ENCODE peak calls at places on chromosomes 4 and X, in four cellular contexts. C, D, W and S are unnamed samples.

GRCh38 chr4:67288964-67289363 is 256.3 kb downstream of the CENPC start:
- DNase-seq in C (peak; percentile 62), D (no peak), W (no peak), S (no peak)

GRCh38 chrX:131987252-131987651 is 35.9 kb upstream of the STK26 start:
- DNase-seq in C (no peak), D (no peak), W (no peak), S (no peak)

GRCh38 chr4:105520819-105521790 is 31.3 kb upstream of the ARHGEF38 start:
- DNase-seq in C (peak; percentile 37), D (no peak), W (no peak), S (peak; percentile 4)

GRCh38 chr4:158858410-158859189 is 89.8 kb downstream of the FNIP2 start:
- DNase-seq in C (no peak), D (no peak), W (peak; percentile 20), S (no peak)

GRCh38 chr4:20490734-20491133 is 209.5 kb upstream of the PACRGL start:
- DNase-seq in C (no peak), D (no peak), W (no peak), S (no peak)

GRCh38 chrX:56314334-56314733 is 82.2 kb downstream of the KLF8 start:
- DNase-seq in C (no peak), D (no peak), W (no peak), S (no peak)

GRCh38 chr4:15894923-15895411 is 43.6 kb downstream of the FGFBP1 start:
- DNase-seq in C (no peak), D (no peak), W (no peak), S (no peak)

GRCh38 chr4:109648266-109648996 is 54.8 kb downstream of the CASP6 start:
- DNase-seq in C (no peak), D (no peak), W (no peak), S (no peak)

GRCh38 chrX:100328342-100328741 is 81.7 kb downstream of the PCDH19 start:
- DNase-seq in C (no peak), D (no peak), W (no peak), S (no peak)

GRCh38 chr4:45701616-45702015 is 422.2 kb downstream of the GABRG1 start:
- DNase-seq in C (no peak), D (no peak), W (no peak), S (no peak)

GRCh38 chr4:5051692-5052423 is 578 bp downstream of the STK32B start:
- DNase-seq in C (no peak), D (peak; percentile 69), W (no peak), S (no peak)

GRCh38 chr4:57078685-57079521 is 31.3 kb downstream of the IGFBP7 start:
- DNase-seq in C (peak; percentile 10), D (no peak), W (no peak), S (peak; percentile 91)

GRCh38 chr4:92234393-92235176 is 69.2 kb upstream of the GRID2 start:
- DNase-seq in C (no peak), D (no peak), W (peak; percentile 5), S (peak; percentile 87)

GRCh38 chrX:37361596-37361995 is 12.4 kb downstream of the PRRG1 start:
- DNase-seq in C (no peak), D (no peak), W (no peak), S (no peak)

GRCh38 chr4:2820216-2820982 is 23.2 kb upstream of the ADD1 start:
- DNase-seq in C (no peak), D (peak; percentile 52), W (no peak), S (no peak)

GRCh38 chr4:104421576-104421975 is 73.1 kb downstream of the CXXC4 start:
- DNase-seq in C (no peak), D (no peak), W (no peak), S (no peak)

GRCh38 chr4:84279678-84280077 is 219.4 kb downstream of the NKX6-1 start:
- DNase-seq in C (no peak), D (no peak), W (no peak), S (peak; percentile 4)

GRCh38 chr4:95219109-95219508 is 329.7 kb downstream of the UNC5C start:
- DNase-seq in C (no peak), D (no peak), W (peak; percentile 29), S (no peak)

GRCh38 chrX:122914256-122914655 is 269.8 kb upstream of the GRIA3 start:
- DNase-seq in C (no peak), D (no peak), W (no peak), S (no peak)

GRCh38 chr4:65007841-65008439 is 598.7 kb upstream of the TECRL start:
- DNase-seq in C (peak; percentile 11), D (no peak), W (peak; percentile 2), S (no peak)

GRCh38 chrX:30521440-30522182 is 56.0 kb downstream of the TASL start:
- DNase-seq in C (no peak), D (no peak), W (peak; percentile 25), S (no peak)

GRCh38 chrX:19291086-19291485 is 52.6 kb upstream of the PDHA1 start:
- DNase-seq in C (no peak), D (no peak), W (no peak), S (no peak)

GRCh38 chr4:175444512-175444911 is 367.6 kb downstream of the GPM6A start:
- DNase-seq in C (no peak), D (no peak), W (no peak), S (no peak)

GRCh38 chr4:168856312-168856711 is 153.7 kb downstream of the CBR4 start:
- DNase-seq in C (no peak), D (no peak), W (no peak), S (peak; percentile 34)

GRCh38 chrX:79506001-79506400 is 138.9 kb upstream of the ITM2A start:
- DNase-seq in C (no peak), D (no peak), W (no peak), S (no peak)

DNA sequence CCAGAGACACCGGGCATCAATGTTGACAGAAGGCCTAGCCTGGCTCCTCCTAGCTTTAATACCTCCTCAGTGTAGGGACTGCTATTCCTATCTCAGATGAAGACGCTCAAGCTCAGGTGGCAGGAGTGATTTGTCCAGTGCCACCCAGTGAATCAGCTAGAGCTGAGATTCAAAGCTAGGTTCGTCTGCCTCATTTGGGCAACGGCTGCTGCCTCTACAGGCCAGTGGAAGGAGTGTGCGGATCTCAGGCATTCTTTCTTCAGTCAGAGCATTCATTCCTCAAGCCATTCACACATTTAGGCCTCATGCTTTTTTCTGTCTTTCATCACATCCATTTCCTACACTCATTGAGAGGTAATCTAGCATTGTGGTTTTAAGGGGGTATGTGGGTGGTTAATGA is 7.3 kb downstream of the TSR2 start:
- DNase-seq in C (no peak), D (no peak), W (no peak), S (no peak)
- TF ChIP-seq CTCF in C (no peak), D (no peak), W (peak; percentile 31), S (peak; percentile 13)

GRCh38 chrX:49160908-49161307 is 1.6 kb upstream of the MAGIX start:
- DNase-seq in C (no peak), D (no peak), W (no peak), S (no peak)

GRCh38 chrX:49165901-49166881 is 3.6 kb downstream of the MAGIX start:
- DNase-seq in C (peak; percentile 68), D (peak; percentile 87), W (no peak), S (no peak)

GRCh38 chrX:49164589-49165360 is 2.2 kb downstream of the MAGIX start:
- DNase-seq in C (no peak), D (no peak), W (no peak), S (no peak)

GRCh38 chrX:49162620-49163019 is at the start of gene MAGIX:
- DNase-seq in C (no peak), D (no peak), W (no peak), S (no peak)

GRCh38 chrX:49163555-49164419 is 1.2 kb downstream of the MAGIX start:
- DNase-seq in C (peak; percentile 79), D (peak; percentile 92), W (no peak), S (no peak)
- TF ChIP-seq CTCF in C (peak; percentile 51), D (peak; percentile 83), W (peak; percentile 26), S (no peak)

GRCh38 chr4:14596904-14597303 is 405.4 kb upstream of the CPEB2 start:
- DNase-seq in C (no peak), D (no peak), W (no peak), S (no peak)
- TF ChIP-seq CTCF in C (no peak), D (no peak), W (no peak), S (no peak)

DNA sequence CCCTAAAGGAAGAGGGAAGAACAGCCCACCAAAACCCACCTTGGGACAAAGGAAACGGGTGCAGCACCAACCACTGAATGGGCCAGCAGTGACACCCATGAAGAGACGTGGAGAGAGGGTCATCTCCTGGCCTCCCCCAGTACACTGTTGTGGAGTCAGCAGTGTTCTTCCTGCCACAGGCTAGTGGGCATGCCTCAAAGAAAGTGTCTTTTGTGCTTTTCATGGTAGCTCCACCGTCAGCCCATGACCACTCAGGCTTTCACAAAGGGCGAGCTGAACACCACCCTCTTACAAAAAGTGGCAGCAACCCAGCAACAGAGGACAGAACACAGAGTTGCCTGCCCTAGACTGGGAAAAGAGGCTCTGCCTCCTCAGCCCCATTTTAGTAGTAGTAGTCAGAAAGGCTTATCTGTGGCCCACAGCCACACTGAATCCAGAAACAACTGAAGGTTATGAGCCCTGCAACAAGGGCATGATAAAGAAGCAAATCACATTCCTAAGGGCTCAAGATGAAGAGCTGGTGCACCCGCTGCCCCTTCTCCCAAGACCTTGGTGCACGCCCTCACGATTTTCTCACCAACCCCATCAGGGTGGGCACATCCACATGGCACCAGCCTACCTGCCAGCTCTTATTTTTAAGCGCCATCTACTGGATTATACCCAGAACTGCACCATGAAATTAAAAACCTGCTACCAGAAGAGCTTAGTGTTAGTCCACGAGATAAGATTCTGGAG is 53.1 kb downstream of the RAB28 start:
- DNase-seq in C (no peak), D (no peak), W (no peak), S (no peak)
- TF ChIP-seq CTCF in C (no peak), D (no peak), W (peak; percentile 18), S (peak; percentile 6)

GRCh38 chr4:77699731-77700210 is 94.2 kb downstream of the CXCL13 start:
- DNase-seq in C (peak; percentile 42), D (no peak), W (peak; percentile 50), S (peak; percentile 84)

GRCh38 chr4:77692847-77693432 is 87.3 kb downstream of the CXCL13 start:
- DNase-seq in C (no peak), D (no peak), W (no peak), S (no peak)

GRCh38 chr4:77701111-77701510 is 95.5 kb downstream of the CXCL13 start:
- DNase-seq in C (no peak), D (no peak), W (no peak), S (no peak)

GRCh38 chr4:77695769-77696168 is 90.1 kb downstream of the CXCL13 start:
- DNase-seq in C (no peak), D (no peak), W (peak; percentile 73), S (peak; percentile 94)

GRCh38 chr4:77697860-77698599 is 92.4 kb downstream of the CXCL13 start:
- DNase-seq in C (peak; percentile 4), D (no peak), W (peak; percentile 17), S (peak; percentile 54)
- TF ChIP-seq CTCF in C (no peak), D (peak; percentile 19), W (peak; percentile 62), S (peak; percentile 58)

DNA sequence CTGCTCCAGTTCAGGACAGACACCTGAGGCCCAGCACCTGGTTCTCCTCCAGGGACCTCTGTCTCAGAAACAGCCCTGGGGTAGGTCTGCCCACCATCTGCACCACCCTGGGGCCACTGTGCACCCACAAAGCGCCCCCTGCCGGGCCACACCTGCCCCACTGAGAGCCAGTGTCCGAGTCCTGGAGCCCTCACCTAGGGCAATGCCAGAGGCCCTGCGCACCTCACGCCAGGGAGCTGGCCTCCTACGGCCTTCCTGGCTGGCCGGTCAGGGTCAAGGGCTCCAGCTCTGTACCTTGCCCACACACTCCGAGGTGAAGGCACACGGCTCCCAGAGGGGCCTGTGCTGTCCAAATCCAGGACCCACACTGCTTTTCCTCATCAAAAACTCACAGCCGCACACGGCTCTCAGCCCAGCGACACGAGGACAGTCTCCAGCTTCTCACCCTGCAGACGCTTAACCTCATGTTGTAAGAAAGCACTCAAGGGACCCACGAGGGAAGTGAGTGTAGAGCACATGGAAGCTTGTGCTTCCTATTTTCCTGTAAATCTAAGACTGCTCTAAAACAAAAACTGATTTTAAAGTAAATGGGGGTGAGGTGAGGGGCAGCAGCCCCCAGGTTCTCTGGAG is 5.4 kb downstream of the CTBP1 start:
- DNase-seq in C (no peak), D (peak; percentile 61), W (no peak), S (no peak)
- TF ChIP-seq CTCF in C (no peak), D (no peak), W (no peak), S (no peak)

GRCh38 chr4:116599859-116600258 is 485.5 kb downstream of the TRAM1L1 start:
- DNase-seq in C (peak; percentile 13), D (peak; percentile 27), W (no peak), S (no peak)
- TF ChIP-seq CTCF in C (no peak), D (no peak), W (no peak), S (no peak)